ENCODE peak calls at places on chromosomes 1 and 21, in nine cellular contexts. L is astrocyte of the spinal cord, X is T follicular helper cell, K is lower lobe of right lung, C is anterior cingulate cortex, E is germinal center, U is T-cell, N is activated T-cell treated with anti-CD3 and anti-CD28 coated beads for 24 hours, J is GDM1. I is an unnamed sample.

GRCh38 chr21:14603202-14603601 is 57.1 kb upstream of the SAMSN1 start:
- DNase-seq in L (peak; percentile 90), E (no peak), J (no peak), C (no peak), X (no peak), U (no peak), K (no peak), N (no peak), I (no peak)

GRCh38 chr1:47918257-47918867 is 78.8 kb downstream of the TRABD2B start:
- DNase-seq in X (no peak), E (no peak), L (no peak), K (no peak), U (no peak), J (no peak), C (no peak), N (no peak), I (no peak)

GRCh38 chr1:54558434-54559030 is 10.5 kb downstream of the ACOT11 start:
- DNase-seq in C (no peak), X (no peak), U (no peak), E (no peak), L (no peak), K (no peak), J (no peak), N (no peak), I (no peak)

GRCh38 chr1:109441105-109441504 is 14.9 kb upstream of the PSMA5 start:
- DNase-seq in C (no peak), X (no peak), E (no peak), U (no peak), J (no peak), K (no peak), N (no peak), L (peak; percentile 12), I (no peak)

GRCh38 chr1:86521522-86521891 is 25.4 kb upstream of the CLCA4 start:
- DNase-seq in N (no peak), K (no peak), J (no peak), L (no peak), C (no peak), E (no peak), U (no peak), X (no peak), I (no peak)

GRCh38 chr1:245585252-245585959 is 430.6 kb downstream of the KIF26B start:
- DNase-seq in N (no peak), K (no peak), L (peak; percentile 87), X (no peak), U (no peak), C (no peak), E (no peak), J (no peak), I (no peak)

GRCh38 chr21:42654179-42654912 is 925 bp downstream of the PDE9A start:
- DNase-seq in L (no peak), J (no peak), N (no peak), X (no peak), C (no peak), E (peak; percentile 74), U (no peak), K (peak; percentile 49), I (no peak)

GRCh38 chr1:192889082-192889481 is 80.2 kb downstream of the RGS2 start:
- DNase-seq in J (no peak), N (no peak), X (no peak), E (no peak), L (no peak), K (no peak), U (no peak), C (no peak), I (no peak)

GRCh38 chr1:20702416-20702815 is 15.4 kb downstream of the KIF17 start:
- DNase-seq in X (no peak), N (no peak), C (no peak), U (no peak), L (peak; percentile 18), K (no peak), J (no peak), E (no peak), I (no peak)

GRCh38 chr21:41634858-41635257 is 126.9 kb upstream of the TMPRSS2 start:
- DNase-seq in J (no peak), N (no peak), E (no peak), U (no peak), K (no peak), X (no peak), C (no peak), L (peak; percentile 63), I (no peak)

GRCh38 chr1:15352122-15352957 is 57.3 kb upstream of the EFHD2 start:
- DNase-seq in K (no peak), N (peak; percentile 46), J (peak; percentile 40), X (no peak), U (no peak), E (no peak), C (no peak), L (peak; percentile 75), I (no peak)

GRCh38 chr21:34235514-34235913 is 128.3 kb upstream of the KCNE2 start:
- DNase-seq in L (no peak), E (no peak), J (no peak), C (no peak), N (no peak), U (no peak), K (no peak), X (no peak), I (no peak)

GRCh38 chr1:63617450-63617849 is 24.2 kb downstream of the PGM1 start:
- DNase-seq in J (no peak), C (no peak), U (no peak), K (no peak), E (no peak), X (no peak), N (no peak), L (no peak), I (no peak)

GRCh38 chr1:61293197-61293596 is 210.8 kb downstream of the NFIA start:
- DNase-seq in X (no peak), C (no peak), E (no peak), J (no peak), U (no peak), K (no peak), L (no peak), N (no peak), I (no peak)

GRCh38 chr1:74531807-74532206 is 19.4 kb upstream of the LRRC53 start:
- DNase-seq in E (no peak), J (no peak), N (no peak), K (no peak), L (no peak), X (no peak), C (no peak), U (no peak), I (no peak)

GRCh38 chr1:166145496-166145895 is 21.3 kb downstream of the FAM78B start:
- DNase-seq in L (peak; percentile 23), E (no peak), J (no peak), N (no peak), X (no peak), C (no peak), K (no peak), U (no peak), I (no peak)

GRCh38 chr1:233387585-233387984 is 60.1 kb downstream of the MAP3K21 start:
- DNase-seq in C (no peak), X (no peak), N (no peak), U (no peak), L (no peak), E (no peak), J (no peak), K (no peak), I (no peak)

GRCh38 chr1:184152502-184152901 is 101.0 kb downstream of the TSEN15 start:
- DNase-seq in E (no peak), C (no peak), N (no peak), J (peak; percentile 56), X (no peak), L (peak; percentile 52), U (no peak), K (no peak), I (no peak)

GRCh38 chr1:9315411-9316079 is 22.9 kb downstream of the SPSB1 start:
- DNase-seq in N (peak; percentile 53), E (no peak), U (no peak), C (no peak), K (no peak), J (no peak), X (no peak), L (peak; percentile 79), I (no peak)

GRCh38 chr1:27570823-27571222 is 33.1 kb downstream of the AHDC1 start:
- DNase-seq in X (no peak), N (no peak), E (no peak), K (no peak), U (no peak), J (no peak), C (no peak), L (no peak), I (peak; percentile 71)

GRCh38 chr1:78073441-78073840 is 27.7 kb downstream of the GIPC2 start:
- DNase-seq in K (no peak), J (no peak), N (no peak), E (no peak), C (no peak), U (no peak), L (no peak), X (no peak), I (no peak)

GRCh38 chr1:169697769-169698168 is 13.7 kb downstream of the SELL start:
- DNase-seq in C (no peak), E (peak; percentile 38), K (no peak), U (no peak), N (no peak), X (no peak), L (no peak), J (no peak), I (no peak)